ENCODE peak calls at places on chromosome 6, in nine cellular contexts. I is ovary; L is neural progenitor cell; A is CD8-positive, alpha-beta memory T cell; R is tibial nerve; W is naive thymus-derived CD4-positive, alpha-beta T cell; C is breast epithelium; V is pancreas; K is body of pancreas. S is an unnamed sample. For H3K9me3 and H3K4me1, the result is how much of the 10 kb centered on the place peaks cover.

GRCh38 chr6:127266892-127267741 is 453 bp downstream of the RNF146 start:
- DNase-seq in I (no peak), R (peak), C (peak), A (peak), W (peak), L (peak), V (peak), K (peak), S (no peak)

GRCh38 chr6:105560611-105561066 is 157.8 kb upstream of the PREP start:
- DNase-seq in K (no peak), V (no peak), I (no peak), R (no peak), W (no peak), A (no peak), C (no peak), L (no peak), S (no peak)

GRCh38 chr6:87312860-87313259 is 9.5 kb upstream of the SMIM8 start:
- DNase-seq in R (no peak), I (no peak), V (no peak), K (no peak), A (no peak), L (no peak), W (no peak), C (no peak), S (no peak)

GRCh38 chr6:136921936-136922679 is at the start of gene SLC35D3:
- DNase-seq in W (no peak), R (no peak), L (peak), C (no peak), A (no peak), I (no peak), K (peak), V (peak), S (no peak)

GRCh38 chr6:30613251-30614043 is 3.6 kb downstream of the PPP1R10 start:
- DNase-seq in K (no peak), R (no peak), C (no peak), V (no peak), I (no peak), L (no peak), A (no peak), W (no peak), S (no peak)

GRCh38 chr6:63571382-63571882 is 848 bp upstream of the LOC128125822 start:
- DNase-seq in R (no peak), V (no peak), I (no peak), L (no peak), K (no peak), W (peak), C (no peak), A (no peak), S (no peak)

GRCh38 chr6:132084811-132085509 is 133.8 kb upstream of the CCN2 start:
- DNase-seq in A (no peak), K (no peak), W (no peak), I (no peak), C (no peak), V (no peak), L (no peak), R (no peak), S (no peak)

GRCh38 chr6:15690451-15690961 is 27.7 kb upstream of the DTNBP1 start:
- DNase-seq in R (no peak), W (no peak), A (no peak), L (no peak), C (no peak), I (no peak), V (no peak), K (no peak), S (no peak)

GRCh38 chr6:165497472-165497871 is 165.6 kb downstream of the PDE10A start:
- DNase-seq in A (no peak), R (no peak), C (no peak), L (no peak), V (no peak), W (no peak), I (no peak), K (no peak), S (no peak)

GRCh38 chr6:73079611-73079955 is 145.7 kb downstream of the KHDC1L start:
- DNase-seq in I (no peak), W (no peak), V (no peak), R (no peak), A (no peak), C (no peak), K (no peak), L (no peak), S (no peak)

GRCh38 chr6:137892271-137892708 is 25.2 kb downstream of the TNFAIP3 start:
- DNase-seq in W (no peak), K (no peak), C (no peak), A (no peak), I (no peak), V (no peak), L (no peak), R (no peak), S (no peak)

DNA sequence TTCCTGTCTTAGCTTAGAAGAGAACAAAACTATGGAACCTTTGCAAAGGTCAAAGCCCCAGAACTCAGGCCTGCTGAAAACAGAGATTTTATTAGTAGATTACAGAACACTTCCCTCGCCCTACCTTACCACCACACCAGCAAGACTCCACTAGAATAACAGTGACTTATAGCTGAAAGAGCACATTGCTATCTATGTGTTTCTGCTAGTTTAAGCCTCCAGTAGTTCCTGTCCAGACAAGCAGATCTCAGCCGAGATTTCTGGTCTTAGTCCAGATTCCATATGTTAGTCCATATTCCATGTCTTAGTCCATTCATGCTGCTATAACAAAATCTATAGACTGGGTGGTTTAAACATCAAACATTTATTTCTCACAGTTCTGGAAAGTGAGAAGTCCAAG is 412.3 kb upstream of the ID4 start:
- DNase-seq in V (no peak), I (no peak), A (no peak), C (no peak), L (no peak), K (no peak), R (no peak), W (no peak), S (no peak)
- H3K9me3 ChIP-seq in V (under half), I (under half), A (under half), C (under half), L (under half), K (under half), R (under half), W (under half), S (under half)

GRCh38 chr6:32181148-32181702 is 2.8 kb downstream of the AGER start:
- DNase-seq in V (no peak), I (no peak), A (no peak), R (no peak), L (no peak), K (no peak), W (no peak), C (no peak), S (no peak)

GRCh38 chr6:32177788-32178546 is at the start of gene RNF5:
- DNase-seq in L (peak), I (peak), A (peak), C (peak), R (peak), W (peak), V (peak), K (peak), S (peak)

GRCh38 chr6:32178547-32179440 is 589 bp downstream of the RNF5 start:
- DNase-seq in L (no peak), C (no peak), W (peak), V (peak), I (no peak), K (no peak), A (no peak), R (no peak), S (no peak)

GRCh38 chr6:32181890-32182529 is 2.0 kb downstream of the AGER start:
- DNase-seq in K (no peak), A (no peak), L (no peak), I (no peak), W (no peak), C (no peak), R (no peak), V (no peak), S (no peak)

DNA sequence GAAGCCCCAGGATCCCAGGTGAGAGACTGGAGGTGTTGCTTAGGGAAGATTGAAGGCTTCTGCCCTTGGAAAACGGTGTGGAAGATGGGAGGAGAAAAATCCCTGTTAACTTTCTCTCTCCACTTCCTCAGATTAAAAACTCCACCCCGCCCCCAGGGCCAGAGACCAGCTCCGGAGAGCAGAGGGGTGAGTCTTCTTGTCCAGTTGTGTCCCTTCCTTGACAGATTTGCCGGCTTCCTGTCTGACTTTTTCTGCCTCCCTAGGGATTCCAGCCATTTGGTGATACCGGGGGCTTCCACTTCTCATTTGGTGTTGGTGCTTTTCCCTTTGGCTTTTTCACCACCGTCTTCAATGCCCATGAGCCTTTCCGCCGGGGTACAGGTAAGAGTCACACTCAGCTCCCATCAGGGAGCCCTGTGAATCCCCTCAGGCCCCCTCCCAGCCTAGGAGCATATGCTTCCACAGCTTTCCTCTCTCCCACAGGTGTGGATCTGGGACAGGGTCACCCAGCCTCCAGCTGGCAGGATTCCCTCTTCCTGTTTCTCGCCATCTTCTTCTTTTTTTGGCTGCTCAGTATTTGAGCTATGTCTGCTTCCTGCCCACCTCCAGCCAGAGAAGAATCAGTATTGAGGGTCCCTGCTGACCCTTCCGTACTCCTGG is 1.7 kb downstream of the RNF5 start:
- DNase-seq in K (no peak), V (no peak), A (no peak), L (no peak), I (peak), R (no peak), C (no peak), W (no peak), S (no peak)
- H3K4me1 ChIP-seq in K (under half), V (under half), A (under half), L (under half), I (under half), R (half or more), C (under half), W (under half), S (under half)

DNA sequence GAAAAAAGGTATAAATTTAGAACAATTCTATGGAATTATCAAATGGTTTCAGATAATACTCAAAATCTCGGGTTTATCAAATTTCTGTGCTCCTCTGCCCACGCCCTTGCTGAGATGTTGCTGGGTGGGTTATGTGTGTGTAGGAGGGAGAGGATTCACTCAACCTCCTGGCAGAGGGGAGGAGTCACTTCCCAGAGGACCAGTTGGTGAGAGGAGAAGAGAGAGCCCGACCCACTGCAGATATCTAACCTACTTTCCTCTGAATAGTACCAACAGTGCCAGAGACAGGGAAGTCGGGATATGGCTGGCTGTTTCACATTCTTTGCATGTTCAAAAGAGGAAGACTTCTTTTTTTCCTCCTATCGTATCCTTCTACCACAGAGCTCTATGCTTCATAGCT is 187.1 kb upstream of the MAN1A1 start:
- DNase-seq in W (no peak), R (no peak), A (no peak), I (no peak), K (no peak), V (no peak), C (no peak), L (no peak), S (no peak)
- H3K9me3 ChIP-seq in W (under half), R (under half), A (under half), I (under half), K (under half), V (under half), C (under half), L (under half), S (under half)

GRCh38 chr6:129665555-129665954 is 44.4 kb downstream of the ARHGAP18 start:
- DNase-seq in V (no peak), C (no peak), K (no peak), A (no peak), W (no peak), L (no peak), I (no peak), R (no peak), S (no peak)
- H3K4me1 ChIP-seq in V (under half), C (under half), K (half or more), A (under half), W (under half), L (under half), I (under half), R (under half), S (under half)

DNA sequence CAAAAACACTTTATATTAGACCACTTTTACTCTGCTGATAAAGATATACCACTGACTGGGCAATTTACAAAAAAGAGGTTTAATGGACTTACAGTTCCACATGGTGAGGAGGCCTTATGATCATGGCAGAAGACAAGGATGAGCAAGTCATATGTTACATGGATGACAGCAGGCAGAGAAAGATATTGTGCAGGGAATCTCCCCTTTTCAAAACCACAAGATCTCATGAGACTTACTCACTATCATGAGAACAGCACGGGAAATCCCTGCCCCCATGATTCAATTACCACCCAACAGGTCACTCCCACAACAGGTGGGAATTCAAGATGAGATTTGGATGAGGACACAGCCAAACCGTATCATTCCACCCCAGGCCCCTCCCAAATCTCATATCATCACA is 1383.8 kb upstream of the MAP3K7 start:
- DNase-seq in L (no peak), R (no peak), I (no peak), K (no peak), C (no peak), W (no peak), V (no peak), A (no peak), S (no peak)
- H3K9me3 ChIP-seq in L (under half), R (under half), I (under half), K (under half), C (under half), W (under half), V (under half), A (under half), S (under half)

GRCh38 chr6:111748247-111748647 is 125.0 kb downstream of the FYN start:
- DNase-seq in L (no peak), R (no peak), W (no peak), C (no peak), K (no peak), A (no peak), I (no peak), V (no peak), S (no peak)

GRCh38 chr6:111752476-111752875 is 120.8 kb downstream of the FYN start:
- DNase-seq in W (no peak), A (no peak), L (no peak), R (no peak), K (no peak), I (no peak), C (no peak), V (no peak), S (no peak)

GRCh38 chr6:111753573-111753972 is 119.7 kb downstream of the FYN start:
- DNase-seq in W (no peak), R (no peak), L (no peak), A (no peak), V (no peak), C (no peak), I (no peak), K (no peak), S (no peak)

GRCh38 chr6:111750147-111750546 is 123.1 kb downstream of the FYN start:
- DNase-seq in R (no peak), K (no peak), L (no peak), V (no peak), I (no peak), W (no peak), A (no peak), C (no peak), S (no peak)

GRCh38 chr6:111750753-111751684 is 122.2 kb downstream of the FYN start:
- DNase-seq in R (no peak), K (no peak), I (no peak), L (peak), A (peak), W (peak), C (no peak), V (no peak), S (peak)
- H3K4me1 ChIP-seq in R (under half), K (under half), I (under half), L (under half), A (half or more), W (half or more), C (under half), V (under half), S (under half)

GRCh38 chr6:68252632-68253031 is 382.4 kb upstream of the ADGRB3 start:
- DNase-seq in L (no peak), I (no peak), K (no peak), A (no peak), C (no peak), W (no peak), R (no peak), V (no peak), S (no peak)

DNA sequence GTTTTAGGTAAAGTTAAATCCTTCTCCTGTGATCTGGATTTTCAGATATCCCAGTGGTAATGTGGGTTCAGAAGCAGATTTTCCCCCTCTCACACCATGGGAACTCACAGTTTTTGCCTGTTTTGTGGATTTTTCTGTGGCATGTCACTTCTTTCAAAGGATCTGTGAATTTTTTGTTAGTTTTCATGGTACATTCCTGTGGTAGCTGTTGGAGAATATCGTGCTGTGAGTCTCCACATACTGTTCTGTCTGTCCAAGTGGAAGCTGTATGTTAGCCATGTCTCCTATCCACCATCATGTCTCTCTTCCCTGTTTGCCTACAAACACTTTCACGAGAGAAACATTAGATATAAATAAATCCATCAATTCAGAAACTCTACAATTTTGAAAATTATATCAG is 378.7 kb upstream of the ADGRB3 start:
- DNase-seq in I (no peak), V (no peak), L (no peak), R (no peak), C (no peak), K (no peak), W (no peak), A (no peak), S (no peak)
- H3K9me3 ChIP-seq in I (under half), V (under half), L (under half), R (under half), C (under half), K (under half), W (under half), A (under half), S (under half)

GRCh38 chr6:40163924-40164323 is 229.7 kb upstream of the MOCS1 start:
- DNase-seq in I (no peak), R (no peak), C (no peak), L (no peak), A (no peak), K (no peak), W (no peak), V (no peak), S (no peak)

GRCh38 chr6:40164345-40164755 is 230.1 kb upstream of the MOCS1 start:
- DNase-seq in K (no peak), R (peak), V (no peak), W (no peak), L (no peak), I (no peak), A (no peak), C (no peak), S (peak)

GRCh38 chr6:40159865-40160264 is 225.6 kb upstream of the MOCS1 start:
- DNase-seq in L (no peak), K (no peak), V (no peak), C (no peak), I (no peak), A (no peak), R (no peak), W (no peak), S (no peak)

GRCh38 chr6:40162074-40162473 is 227.8 kb upstream of the MOCS1 start:
- DNase-seq in W (no peak), R (no peak), L (no peak), K (no peak), C (no peak), I (no peak), V (no peak), A (no peak), S (no peak)

GRCh38 chr6:40160826-40161225 is 226.6 kb upstream of the MOCS1 start:
- DNase-seq in V (no peak), A (no peak), R (no peak), C (no peak), W (no peak), L (no peak), I (no peak), K (no peak), S (no peak)
- H3K4me1 ChIP-seq in V (under half), A (under half), R (under half), C (under half), W (under half), L (under half), I (under half), K (under half), S (under half)

S was measured in iPS DF 6.9.